ENCODE peak calls at places on chromosomes 2 and 18, in seven cellular contexts. U, V, E, Z, D, N and K are unnamed samples.

GRCh38 chr2:18548618-18549017 is 11.8 kb downstream of the RDH14 start:
- DNase-seq in U (no peak), V (no peak), E (no peak), Z (no peak), D (no peak), N (no peak), K (no peak)

GRCh38 chr2:175478369-175478768 is 296.9 kb upstream of the ATP5MC3 start:
- DNase-seq in U (no peak), V (no peak), E (no peak), Z (no peak), D (no peak), N (peak; percentile 71), K (no peak)

GRCh38 chr18:44696892-44697291 is 16.2 kb downstream of the SETBP1 start:
- DNase-seq in U (no peak), V (no peak), E (no peak), Z (no peak), D (no peak), N (no peak), K (no peak)

GRCh38 chr2:60972889-60973656 is 44.4 kb upstream of the PEX13 start:
- DNase-seq in U (no peak), V (no peak), E (no peak), Z (no peak), D (no peak), N (no peak), K (no peak)

GRCh38 chr2:206563374-206563773 is 78.9 kb upstream of the FAM237A start:
- DNase-seq in U (no peak), V (no peak), E (no peak), Z (no peak), D (no peak), N (no peak), K (no peak)

GRCh38 chr2:42009657-42010580 is 37.9 kb upstream of the PKDCC start:
- DNase-seq in U (no peak), V (no peak), E (no peak), Z (peak; percentile 19), D (no peak), N (peak; percentile 22), K (no peak)

GRCh38 chr2:41989503-41990180 is 58.2 kb upstream of the PKDCC start:
- DNase-seq in U (no peak), V (peak; percentile 57), E (no peak), Z (no peak), D (no peak), N (no peak), K (no peak)

GRCh38 chr2:121095257-121096080 is 189.5 kb downstream of the TFCP2L1 start:
- DNase-seq in U (no peak), V (peak; percentile 68), E (no peak), Z (peak; percentile 64), D (peak; percentile 87), N (peak; percentile 72), K (peak; percentile 77)

GRCh38 chr2:7075834-7076233 is 158.6 kb downstream of the RNF144A start:
- DNase-seq in U (no peak), V (no peak), E (no peak), Z (no peak), D (no peak), N (no peak), K (no peak)

GRCh38 chr2:40332096-40332826 is 119.6 kb downstream of the SLC8A1 start:
- DNase-seq in U (peak; percentile 29), V (peak; percentile 85), E (no peak), Z (peak; percentile 80), D (no peak), N (no peak), K (no peak)

GRCh38 chr18:26506012-26506411 is 42.3 kb downstream of the KCTD1 start:
- DNase-seq in U (no peak), V (no peak), E (no peak), Z (no peak), D (no peak), N (peak; percentile 13), K (no peak)

GRCh38 chr2:53033416-53033815 is 734.2 kb upstream of the CHAC2 start:
- DNase-seq in U (no peak), V (no peak), E (no peak), Z (peak; percentile 52), D (no peak), N (no peak), K (no peak)